ENCODE peak calls at places on chromosomes 5 and 9, in ten cellular contexts. R is GM12864; N is neural crest cell; D is fibroblast of pulmonary artery; C is nephron progenitor cell; L is CD4-positive, alpha-beta T cell; S is WTC11; T is foreskin fibroblast; F is tibial nerve; H is HFFc6. Z is an unnamed sample.
A peak's percentile ranks its signal among the peaks of the same experiment; 100 is the strongest.

GRCh38 chr5:59656351-59657254 is 236.9 kb downstream of the PDE4D start:
- DNase-seq in R (no peak), N (no peak), D (peak; percentile 16), C (no peak), L (no peak), S (no peak), T (no peak), F (no peak), H (no peak), Z (no peak)

GRCh38 chr9:126157409-126157808 is 169.2 kb upstream of the MVB12B start:
- DNase-seq in R (no peak), N (no peak), D (no peak), C (no peak), L (no peak), S (no peak), T (no peak), F (no peak), H (no peak), Z (no peak)

GRCh38 chr5:61069150-61069549 is 93.1 kb downstream of the SMIM15 start:
- DNase-seq in R (no peak), N (no peak), D (no peak), C (no peak), L (no peak), S (no peak), T (no peak), F (no peak), H (no peak), Z (no peak)

GRCh38 chr5:113757508-113757907 is 244.0 kb downstream of the YTHDC2 start:
- DNase-seq in R (no peak), N (no peak), D (no peak), C (no peak), L (no peak), S (no peak), T (no peak), F (no peak), H (no peak), Z (no peak)

GRCh38 chr5:168365581-168366081 is 74.2 kb downstream of the WWC1 start:
- DNase-seq in R (no peak), N (no peak), D (peak; percentile 50), C (peak; percentile 11), L (no peak), S (peak; percentile 60), T (peak; percentile 77), F (peak; percentile 7), H (peak; percentile 6), Z (peak; percentile 32)

GRCh38 chr9:113511856-113512761 is 48.6 kb downstream of the RGS3 start:
- DNase-seq in R (peak; percentile 68), N (no peak), D (peak; percentile 35), C (no peak), L (peak; percentile 47), S (no peak), T (no peak), F (no peak), H (peak; percentile 33), Z (no peak)

GRCh38 chr9:36894695-36895310 is 139.3 kb downstream of the PAX5 start:
- DNase-seq in R (no peak), N (no peak), D (no peak), C (no peak), L (no peak), S (no peak), T (no peak), F (no peak), H (no peak), Z (no peak)

GRCh38 chr5:135821061-135821781 is 13.2 kb upstream of the SLC25A48 start:
- DNase-seq in R (no peak), N (no peak), D (no peak), C (no peak), L (no peak), S (no peak), T (no peak), F (no peak), H (no peak), Z (no peak)

GRCh38 chr5:150116667-150117395 is 30.5 kb upstream of the CSF1R start:
- DNase-seq in R (no peak), N (no peak), D (no peak), C (no peak), L (no peak), S (no peak), T (peak; percentile 86), F (no peak), H (peak; percentile 66), Z (no peak)

GRCh38 chr5:10563940-10564837 is at the start of gene ANKRD33B:
- DNase-seq in R (no peak), N (peak; percentile 46), D (peak; percentile 61), C (peak; percentile 85), L (peak; percentile 69), S (peak; percentile 73), T (peak; percentile 82), F (no peak), H (peak; percentile 29), Z (peak; percentile 28)

GRCh38 chr5:174571662-174572397 is 152.6 kb upstream of the MSX2 start:
- DNase-seq in R (no peak), N (no peak), D (peak; percentile 94), C (no peak), L (no peak), S (no peak), T (peak; percentile 63), F (peak; percentile 63), H (peak; percentile 19), Z (no peak)

GRCh38 chr9:94950733-94951590 is 224.5 kb downstream of the AOPEP start:
- DNase-seq in R (no peak), N (no peak), D (peak; percentile 44), C (no peak), L (no peak), S (no peak), T (peak; percentile 52), F (no peak), H (no peak), Z (no peak)

GRCh38 chr9:135990468-135991429 is 29.6 kb upstream of the UBAC1 start:
- DNase-seq in R (peak; percentile 34), N (no peak), D (peak; percentile 77), C (peak; percentile 67), L (peak; percentile 50), S (peak; percentile 64), T (peak; percentile 67), F (no peak), H (no peak), Z (no peak)

GRCh38 chr5:87048156-87048555 is 219.5 kb upstream of the RASA1 start:
- DNase-seq in R (no peak), N (no peak), D (peak; percentile 3), C (no peak), L (no peak), S (no peak), T (no peak), F (no peak), H (no peak), Z (no peak)

DNA sequence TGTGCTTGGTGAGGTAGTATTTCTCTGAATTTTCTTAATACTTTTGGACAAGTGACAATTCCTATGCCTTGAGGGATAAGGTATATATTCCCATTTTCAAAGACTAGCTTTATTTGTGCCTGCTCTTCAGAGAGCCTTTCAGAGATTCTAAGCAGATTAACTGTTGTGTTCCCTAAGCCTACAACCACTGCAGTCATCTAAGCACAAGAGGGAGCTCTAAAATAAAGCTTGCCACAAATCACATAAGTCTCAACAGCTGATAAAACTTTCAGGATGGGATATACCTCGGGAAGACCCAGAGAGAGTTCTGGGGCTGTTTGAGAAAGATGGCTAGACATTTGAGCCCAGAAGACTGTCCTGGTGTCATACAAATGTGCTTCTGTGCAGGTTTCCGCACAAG is 157.3 kb downstream of the CYLC2 start:
- DNase-seq in R (no peak), N (no peak), D (no peak), C (no peak), L (no peak), S (no peak), T (no peak), F (no peak), H (no peak), Z (no peak)
- TF ChIP-seq CTCF in R (no peak), N (no peak), D (no peak), C (no peak), L (no peak), S (no peak), T (no peak), F (no peak), H (no peak), Z (no peak)

GRCh38 chr9:133437753-133438531 is 15.8 kb downstream of the ADAMTS13 start:
- DNase-seq in R (no peak), N (no peak), D (no peak), C (no peak), L (no peak), S (peak; percentile 63), T (no peak), F (no peak), H (no peak), Z (no peak)
- TF ChIP-seq CTCF in R (peak; percentile 62), N (no peak), D (no peak), C (no peak), L (no peak), S (no peak), T (peak; percentile 3), F (no peak), H (peak; percentile 43), Z (no peak)

GRCh38 chr5:159833846-159834245 is 82.4 kb upstream of the ADRA1B start:
- DNase-seq in R (no peak), N (no peak), D (no peak), C (no peak), L (no peak), S (no peak), T (no peak), F (no peak), H (no peak), Z (no peak)

GRCh38 chr5:159837860-159838259 is 78.4 kb upstream of the ADRA1B start:
- DNase-seq in R (no peak), N (no peak), D (no peak), C (no peak), L (no peak), S (no peak), T (no peak), F (no peak), H (no peak), Z (no peak)

GRCh38 chr5:159838551-159839222 is 77.6 kb upstream of the ADRA1B start:
- DNase-seq in R (no peak), N (no peak), D (no peak), C (no peak), L (no peak), S (no peak), T (peak; percentile 27), F (no peak), H (no peak), Z (no peak)

GRCh38 chr5:159836691-159837090 is 79.6 kb upstream of the ADRA1B start:
- DNase-seq in R (no peak), N (no peak), D (no peak), C (no peak), L (no peak), S (no peak), T (no peak), F (no peak), H (no peak), Z (no peak)

DNA sequence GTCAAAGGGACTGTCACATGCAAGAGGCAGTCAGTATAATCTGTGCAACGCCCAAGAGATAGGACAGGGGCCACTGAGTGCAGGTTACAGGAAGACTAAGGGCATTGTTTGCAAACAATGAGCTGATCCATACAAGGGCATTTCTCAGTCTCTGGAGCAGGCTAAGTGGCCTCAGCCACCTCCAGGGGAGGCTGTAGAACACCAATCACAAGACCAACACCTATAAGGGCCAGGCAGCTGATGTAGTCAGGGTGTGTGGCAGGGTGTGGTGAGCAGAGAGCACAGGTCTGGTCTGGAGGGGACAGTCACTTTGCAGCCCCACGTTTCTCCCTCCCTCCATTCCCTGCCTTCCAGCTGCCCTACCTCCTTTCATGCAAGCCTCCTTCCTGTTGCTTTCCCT is 83.2 kb upstream of the ADRA1B start:
- DNase-seq in R (no peak), N (no peak), D (no peak), C (no peak), L (no peak), S (no peak), T (no peak), F (no peak), H (no peak), Z (no peak)
- TF ChIP-seq CTCF in R (no peak), N (no peak), D (no peak), C (no peak), L (no peak), S (no peak), T (no peak), F (no peak), H (no peak), Z (no peak)

GRCh38 chr9:27247756-27248155 is 49.2 kb downstream of the EQTN start:
- DNase-seq in R (no peak), N (peak; percentile 28), D (peak; percentile 64), C (peak; percentile 40), L (no peak), S (peak; percentile 47), T (no peak), F (peak; percentile 28), H (peak; percentile 39), Z (no peak)
- TF ChIP-seq CTCF in R (peak; percentile 68), N (peak; percentile 71), D (peak; percentile 71), C (peak; percentile 68), L (no peak), S (no peak), T (peak; percentile 61), F (peak; percentile 17), H (peak; percentile 83), Z (no peak)